ENCODE peak calls at places on chromosomes 6 and 20, in nine cellular contexts. C is PC-9; G is substantia nigra; A is endodermal cell; B is left ventricle myocardium inferior; S is OCI-LY7; W is mesenchymal stem cell; H is effector memory CD4-positive, alpha-beta T cell; P is neuronal stem cell. N is an unnamed sample.

GRCh38 chr6:147750420-147750819 is 241.9 kb downstream of the SAMD5 start:
- DNase-seq in H (no peak), G (no peak), W (no peak), C (no peak), S (no peak), A (no peak), P (no peak), B (no peak), N (no peak)

GRCh38 chr20:4513720-4514119 is 208.0 kb upstream of the PRND start:
- DNase-seq in A (no peak), W (no peak), B (no peak), S (no peak), C (peak), G (no peak), H (no peak), P (no peak), N (no peak)

GRCh38 chr6:52595000-52595795 is 18.3 kb upstream of the TRAM2 start:
- DNase-seq in W (peak), A (peak), S (peak), C (no peak), B (peak), P (no peak), G (no peak), H (no peak), N (no peak)

GRCh38 chr6:38110407-38111025 is 291.0 kb downstream of the ZFAND3 start:
- DNase-seq in P (no peak), C (no peak), G (peak), A (no peak), H (no peak), S (no peak), B (no peak), W (no peak), N (no peak)

GRCh38 chr6:41638801-41639555 is 710 bp downstream of the MDFI start:
- DNase-seq in C (no peak), P (peak), H (no peak), A (peak), B (no peak), G (no peak), S (no peak), W (peak), N (no peak)

GRCh38 chr20:20691477-20691863 is 21.0 kb downstream of the RALGAPA2 start:
- DNase-seq in S (no peak), B (no peak), P (no peak), A (no peak), G (no peak), H (no peak), W (no peak), C (no peak), N (no peak)

GRCh38 chr20:34546751-34547181 is 11.8 kb upstream of the MAP1LC3A start:
- DNase-seq in S (no peak), W (no peak), G (no peak), P (no peak), C (no peak), H (no peak), B (no peak), A (no peak), N (peak)

GRCh38 chr6:161676566-161676965 is 402.7 kb upstream of the AGPAT4 start:
- DNase-seq in A (no peak), W (no peak), H (no peak), C (no peak), B (no peak), G (no peak), S (no peak), P (no peak), N (no peak)

GRCh38 chr20:37504404-37505096 is 16.5 kb upstream of the NNAT start:
- DNase-seq in A (peak), W (no peak), H (no peak), P (no peak), B (no peak), G (no peak), C (no peak), S (no peak), N (no peak)

GRCh38 chr6:75210885-75211739 is 5.3 kb upstream of the COL12A1 start:
- DNase-seq in P (peak), C (peak), G (peak), A (peak), W (peak), B (no peak), S (peak), H (no peak), N (peak)

GRCh38 chr6:11812439-11812838 is 33.8 kb upstream of the ADTRP start:
- DNase-seq in G (no peak), A (no peak), W (no peak), P (no peak), B (no peak), H (no peak), S (no peak), C (no peak), N (no peak)

GRCh38 chr6:70956451-70957283 is at the start of gene B3GAT2:
- DNase-seq in B (no peak), H (no peak), P (peak), W (peak), C (no peak), G (peak), A (peak), S (no peak), N (no peak)

GRCh38 chr6:29834564-29835436 is 7.2 kb downstream of the HLA-G start:
- DNase-seq in C (no peak), S (peak), A (peak), B (no peak), P (peak), H (peak), G (peak), W (peak), N (peak)

GRCh38 chr6:26140967-26141294 is 53.7 kb downstream of the HFE start:
- DNase-seq in C (no peak), H (no peak), B (no peak), W (no peak), S (no peak), P (no peak), G (no peak), A (no peak), N (no peak)

GRCh38 chr20:48567145-48567544 is 260.7 kb downstream of the PREX1 start:
- DNase-seq in A (no peak), C (no peak), P (no peak), S (no peak), G (no peak), H (no peak), W (no peak), B (no peak), N (no peak)

GRCh38 chr6:54002118-54002517 is 109.1 kb upstream of the MLIP start:
- DNase-seq in S (no peak), G (no peak), A (no peak), W (no peak), P (no peak), H (no peak), B (no peak), C (no peak), N (no peak)

GRCh38 chr20:59751075-59751711 is 146.9 kb downstream of the PHACTR3 start:
- DNase-seq in H (no peak), C (no peak), P (peak), A (peak), B (peak), S (peak), W (no peak), G (peak), N (peak)

GRCh38 chr20:37876863-37877262 is 26.1 kb upstream of the VSTM2L start:
- DNase-seq in H (no peak), G (no peak), C (no peak), P (no peak), B (no peak), A (no peak), W (no peak), S (no peak), N (no peak)

GRCh38 chr6:80550271-80550670 is 443.8 kb downstream of the BCKDHB start:
- DNase-seq in G (no peak), W (no peak), H (no peak), B (no peak), S (no peak), P (no peak), C (no peak), A (no peak), N (no peak)

GRCh38 chr6:17865798-17866725 is 121.4 kb downstream of the KIF13A start:
- DNase-seq in A (no peak), H (no peak), G (no peak), S (no peak), C (peak), B (peak), P (no peak), W (peak), N (no peak)

GRCh38 chr20:19628570-19629134 is 129.4 kb upstream of the RIN2 start:
- DNase-seq in S (peak), G (peak), H (no peak), B (no peak), A (peak), P (peak), W (peak), C (peak), N (no peak)

GRCh38 chr6:75588947-75589346 is 12.7 kb upstream of the SENP6 start:
- DNase-seq in H (no peak), C (no peak), W (no peak), S (no peak), G (no peak), P (no peak), A (no peak), B (no peak), N (no peak)

GRCh38 chr6:39128106-39128505 is 13.1 kb upstream of the SAYSD1 start:
- DNase-seq in H (no peak), C (no peak), A (no peak), B (no peak), P (no peak), G (no peak), S (no peak), W (no peak), N (no peak)

GRCh38 chr6:75745404-75745803 is 3.6 kb upstream of the MYO6 start:
- DNase-seq in A (no peak), B (no peak), S (no peak), P (no peak), H (no peak), G (no peak), C (no peak), W (no peak), N (no peak)

GRCh38 chr6:108732101-108732870 is 115.9 kb upstream of the ARMC2 start:
- DNase-seq in B (no peak), H (no peak), W (no peak), G (no peak), S (no peak), P (no peak), A (peak), C (peak), N (no peak)

GRCh38 chr6:38212579-38212978 is 393.1 kb downstream of the ZFAND3 start:
- DNase-seq in A (peak), B (no peak), G (no peak), H (no peak), S (no peak), C (peak), P (peak), W (no peak), N (no peak)

GRCh38 chr6:8462169-8462568 is 26.8 kb upstream of the SLC35B3 start:
- DNase-seq in H (no peak), C (no peak), P (no peak), A (no peak), W (no peak), S (no peak), B (no peak), G (no peak), N (no peak)

GRCh38 chr6:120764312-120764711 is 570.0 kb downstream of the TBC1D32 start:
- DNase-seq in C (no peak), P (no peak), W (no peak), B (no peak), H (no peak), A (peak), G (no peak), S (no peak), N (no peak)

GRCh38 chr20:17543531-17543961 is 12.4 kb upstream of the BFSP1 start:
- DNase-seq in S (no peak), G (no peak), P (no peak), C (no peak), B (no peak), A (no peak), W (peak), H (no peak), N (no peak)
- H3K27ac ChIP-seq in S (no peak), G (no peak), P (no peak), C (no peak), B (peak), A (no peak), W (peak), H (no peak), N (peak)

DNA sequence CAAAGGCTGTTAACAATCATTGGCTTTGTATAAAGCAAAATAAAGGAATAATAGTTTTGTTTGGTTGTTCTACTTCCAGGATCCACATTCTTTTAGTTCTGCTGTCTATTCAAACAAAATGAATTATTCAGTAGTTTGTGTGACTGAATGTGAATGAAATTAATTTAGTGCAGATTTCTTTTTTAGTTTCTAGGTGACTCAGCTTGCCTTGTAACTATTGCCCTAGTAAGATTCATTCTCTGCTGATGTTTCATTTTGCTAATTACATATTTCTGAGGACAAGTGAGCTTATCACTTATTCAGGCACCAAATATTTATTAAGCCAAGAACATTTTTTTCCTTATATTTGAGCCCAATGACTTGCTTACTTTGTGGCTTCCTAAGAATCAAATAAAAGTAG is 46.5 kb upstream of the RIPOR2 start:
- DNase-seq in B (no peak), P (no peak), S (no peak), A (no peak), W (no peak), G (no peak), C (peak), H (no peak), N (no peak)
- H3K27ac ChIP-seq in B (no peak), P (no peak), S (no peak), A (no peak), W (no peak), G (no peak), C (peak), H (no peak), N (no peak)

GRCh38 chr6:56278186-56278585 is 30.8 kb upstream of the COL21A1 start:
- DNase-seq in H (no peak), A (peak), W (peak), B (no peak), P (peak), C (no peak), G (no peak), S (no peak), N (no peak)
- H3K27ac ChIP-seq in H (no peak), A (peak), W (peak), B (no peak), P (no peak), C (no peak), G (no peak), S (no peak), N (no peak)

GRCh38 chr6:14317616-14318015 is 200.0 kb downstream of the CD83 start:
- DNase-seq in B (no peak), G (no peak), S (no peak), P (no peak), H (no peak), A (no peak), W (no peak), C (no peak), N (no peak)
- H3K27ac ChIP-seq in B (no peak), G (no peak), S (no peak), P (no peak), H (no peak), A (no peak), W (no peak), C (no peak), N (no peak)